ENCODE peak calls at places on chromosomes 2 and 18, in seven cellular contexts. One of them, this sample, is unnamed. For H3K4me1, the result is how much of the 10 kb centered on the place peaks cover.

GRCh38 chr2:171963198-171963597 is 36.6 kb upstream of the METAP1D start:
- DNase-seq in mesendoderm: no peak
- DNase-seq in aorta: no peak
- DNase-seq in PC-3: no peak
- DNase-seq in prostate gland: no peak
- DNase-seq in heart left ventricle: no peak
- DNase-seq in body of pancreas: no peak
- DNase-seq in this sample: no peak

GRCh38 chr2:109032229-109032800 is 43.3 kb upstream of the EDAR start:
- DNase-seq in heart left ventricle: no peak
- DNase-seq in PC-3: no peak
- DNase-seq in aorta: no peak
- DNase-seq in body of pancreas: no peak
- DNase-seq in mesendoderm: peak
- DNase-seq in prostate gland: no peak
- DNase-seq in this sample: no peak

GRCh38 chr2:409523-409922 is 121.6 kb upstream of the ALKAL2 start:
- DNase-seq in heart left ventricle: no peak
- DNase-seq in prostate gland: no peak
- DNase-seq in mesendoderm: no peak
- DNase-seq in body of pancreas: no peak
- DNase-seq in aorta: no peak
- DNase-seq in PC-3: no peak
- DNase-seq in this sample: no peak

GRCh38 chr2:60979231-60979630 is 38.3 kb upstream of the PEX13 start:
- DNase-seq in PC-3: no peak
- DNase-seq in mesendoderm: no peak
- DNase-seq in prostate gland: no peak
- DNase-seq in body of pancreas: no peak
- DNase-seq in aorta: no peak
- DNase-seq in heart left ventricle: no peak
- DNase-seq in this sample: no peak

GRCh38 chr18:46289931-46290330 is 185.7 kb downstream of the HAUS1 start:
- DNase-seq in body of pancreas: no peak
- DNase-seq in PC-3: no peak
- DNase-seq in heart left ventricle: no peak
- DNase-seq in prostate gland: no peak
- DNase-seq in aorta: no peak
- DNase-seq in mesendoderm: no peak
- DNase-seq in this sample: no peak

GRCh38 chr2:220053919-220054318 is 426.5 kb downstream of the SLC4A3 start:
- DNase-seq in PC-3: peak
- DNase-seq in body of pancreas: no peak
- DNase-seq in prostate gland: no peak
- DNase-seq in mesendoderm: peak
- DNase-seq in heart left ventricle: no peak
- DNase-seq in aorta: no peak
- DNase-seq in this sample: no peak

GRCh38 chr2:174350018-174350417 is 15.3 kb downstream of the SP9 start:
- DNase-seq in heart left ventricle: no peak
- DNase-seq in prostate gland: no peak
- DNase-seq in mesendoderm: peak
- DNase-seq in body of pancreas: no peak
- DNase-seq in PC-3: peak
- DNase-seq in aorta: no peak
- DNase-seq in this sample: no peak

GRCh38 chr18:50875966-50876536 is 2.9 kb upstream of the ME2 start:
- DNase-seq in aorta: no peak
- DNase-seq in PC-3: no peak
- DNase-seq in mesendoderm: peak
- DNase-seq in prostate gland: no peak
- DNase-seq in heart left ventricle: no peak
- DNase-seq in body of pancreas: no peak
- DNase-seq in this sample: no peak

GRCh38 chr2:233100192-233100998 is 40.3 kb downstream of the INPP5D start:
- DNase-seq in mesendoderm: peak
- DNase-seq in prostate gland: no peak
- DNase-seq in aorta: peak
- DNase-seq in heart left ventricle: no peak
- DNase-seq in body of pancreas: no peak
- DNase-seq in PC-3: no peak
- DNase-seq in this sample: no peak

GRCh38 chr2:159249955-159250723 is 36.4 kb downstream of the WDSUB1 start:
- DNase-seq in aorta: no peak
- DNase-seq in mesendoderm: no peak
- DNase-seq in body of pancreas: peak
- DNase-seq in heart left ventricle: peak
- DNase-seq in prostate gland: peak
- DNase-seq in PC-3: peak
- DNase-seq in this sample: no peak

GRCh38 chr18:76765649-76766048 is 56.7 kb upstream of the ZNF236 start:
- DNase-seq in PC-3: peak
- DNase-seq in aorta: no peak
- DNase-seq in mesendoderm: no peak
- DNase-seq in heart left ventricle: no peak
- DNase-seq in body of pancreas: no peak
- DNase-seq in prostate gland: no peak
- DNase-seq in this sample: no peak

GRCh38 chr2:196290149-196290548 is 118.8 kb upstream of the STK17B start:
- DNase-seq in PC-3: no peak
- DNase-seq in mesendoderm: no peak
- DNase-seq in prostate gland: no peak
- DNase-seq in heart left ventricle: no peak
- DNase-seq in body of pancreas: no peak
- DNase-seq in aorta: no peak
- DNase-seq in this sample: no peak

GRCh38 chr2:196287541-196287940 is 116.2 kb upstream of the STK17B start:
- DNase-seq in body of pancreas: no peak
- DNase-seq in mesendoderm: no peak
- DNase-seq in heart left ventricle: no peak
- DNase-seq in prostate gland: no peak
- DNase-seq in PC-3: no peak
- DNase-seq in aorta: no peak
- DNase-seq in this sample: no peak

GRCh38 chr2:196286821-196287220 is 115.4 kb upstream of the STK17B start:
- DNase-seq in mesendoderm: no peak
- DNase-seq in PC-3: no peak
- DNase-seq in body of pancreas: no peak
- DNase-seq in aorta: no peak
- DNase-seq in heart left ventricle: no peak
- DNase-seq in prostate gland: no peak
- DNase-seq in this sample: no peak

GRCh38 chr2:196289000-196289399 is 117.6 kb upstream of the STK17B start:
- DNase-seq in prostate gland: no peak
- DNase-seq in mesendoderm: no peak
- DNase-seq in body of pancreas: no peak
- DNase-seq in heart left ventricle: no peak
- DNase-seq in PC-3: no peak
- DNase-seq in aorta: no peak
- DNase-seq in this sample: no peak

DNA sequence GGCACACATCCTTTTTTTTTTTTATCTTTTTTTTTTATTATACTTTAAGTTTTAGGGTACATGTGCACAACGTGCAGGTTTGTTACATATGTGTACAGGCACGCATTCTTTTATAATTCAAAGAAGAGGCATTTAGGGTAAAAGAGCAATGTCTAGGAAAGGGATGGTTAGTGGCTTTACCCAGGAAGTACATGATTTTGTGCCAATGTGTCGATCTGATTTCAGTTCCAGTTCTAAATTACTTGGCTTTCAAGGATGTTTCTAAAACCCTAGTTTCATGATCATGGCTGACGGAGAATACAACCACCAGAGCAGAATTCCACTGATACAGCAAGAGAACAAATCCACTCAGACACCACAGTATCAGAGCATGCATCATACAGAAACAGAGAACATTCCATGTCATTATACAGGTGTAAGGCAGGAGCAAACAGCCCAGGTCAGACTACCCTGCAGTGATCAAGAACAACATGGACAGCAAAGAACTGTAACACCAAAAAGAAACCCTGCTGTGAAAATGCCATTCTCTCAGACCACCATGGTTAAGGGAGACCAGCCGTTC is 116.7 kb upstream of the STK17B start:
- DNase-seq in heart left ventricle: no peak
- DNase-seq in body of pancreas: no peak
- DNase-seq in prostate gland: no peak
- DNase-seq in PC-3: no peak
- DNase-seq in mesendoderm: no peak
- DNase-seq in aorta: no peak
- DNase-seq in this sample: no peak
- H3K4me1 ChIP-seq in heart left ventricle: under half
- H3K4me1 ChIP-seq in body of pancreas: under half
- H3K4me1 ChIP-seq in prostate gland: under half
- H3K4me1 ChIP-seq in PC-3: under half
- H3K4me1 ChIP-seq in mesendoderm: under half
- H3K4me1 ChIP-seq in aorta: under half
- H3K4me1 ChIP-seq in this sample: under half

DNA sequence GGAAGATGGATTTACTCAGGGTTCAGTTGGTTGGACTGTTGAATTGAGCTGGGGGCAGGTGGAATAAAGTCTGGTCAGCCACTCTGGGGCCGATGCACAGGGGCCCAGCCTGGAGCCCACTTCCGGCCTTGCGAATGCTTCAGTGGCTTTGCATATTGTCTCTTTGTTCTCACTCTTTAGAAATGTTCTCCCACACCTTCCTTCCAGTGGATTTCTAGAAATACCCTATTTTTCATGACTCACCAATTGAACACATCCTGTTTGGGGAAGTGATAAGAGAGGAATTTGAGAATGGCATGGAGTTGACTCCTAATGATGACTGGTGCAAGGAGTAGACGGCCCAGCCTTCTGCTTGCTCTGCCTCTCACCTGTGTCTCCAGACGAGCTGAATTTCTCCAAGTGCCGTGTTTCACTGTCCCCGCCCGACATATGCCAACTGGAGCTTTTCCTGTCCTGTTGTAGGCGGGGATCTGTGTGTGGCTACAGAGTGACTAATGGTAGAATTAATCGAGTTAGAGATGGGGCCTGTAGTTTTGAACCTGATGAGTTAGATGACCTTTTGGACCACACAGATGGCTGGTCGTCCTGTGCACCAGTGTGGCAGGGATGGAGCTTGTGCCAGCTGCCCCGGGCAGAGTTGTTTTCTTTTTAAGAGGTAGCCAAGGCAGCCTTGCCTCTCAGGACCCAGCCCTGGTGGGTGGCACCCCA is 28.2 kb downstream of the ASAP2 start:
- DNase-seq in PC-3: peak
- DNase-seq in aorta: no peak
- DNase-seq in mesendoderm: peak
- DNase-seq in prostate gland: no peak
- DNase-seq in heart left ventricle: no peak
- DNase-seq in body of pancreas: peak
- DNase-seq in this sample: peak
- H3K4me3 ChIP-seq in PC-3: peak
- H3K4me3 ChIP-seq in aorta: no peak
- H3K4me3 ChIP-seq in mesendoderm: no peak
- H3K4me3 ChIP-seq in prostate gland: no peak
- H3K4me3 ChIP-seq in heart left ventricle: no peak
- H3K4me3 ChIP-seq in body of pancreas: no peak
- H3K4me3 ChIP-seq in this sample: no peak

DNA sequence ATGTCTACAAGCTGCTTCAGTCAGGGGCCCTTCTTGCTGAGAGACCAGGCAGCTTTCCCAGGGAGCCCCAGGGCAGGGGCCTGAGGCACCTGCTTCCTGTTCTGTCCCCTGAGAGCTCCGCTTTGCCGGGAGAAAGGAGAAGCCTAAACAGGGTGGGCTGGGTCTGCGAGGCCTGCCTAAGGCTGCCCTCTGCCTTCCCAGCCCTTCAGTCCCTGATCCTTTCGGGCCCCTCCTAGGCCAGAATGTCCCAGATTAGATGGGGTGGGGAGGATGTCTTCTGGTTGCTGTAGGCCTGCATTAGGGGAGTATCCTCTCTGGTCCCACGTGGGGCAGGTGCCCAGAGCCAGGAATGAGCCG is 72.4 kb downstream of the TGOLN2 start:
- DNase-seq in aorta: no peak
- DNase-seq in mesendoderm: peak
- DNase-seq in prostate gland: no peak
- DNase-seq in heart left ventricle: no peak
- DNase-seq in PC-3: no peak
- DNase-seq in body of pancreas: no peak
- DNase-seq in this sample: peak
- H3K4me1 ChIP-seq in aorta: under half
- H3K4me1 ChIP-seq in mesendoderm: under half
- H3K4me1 ChIP-seq in prostate gland: under half
- H3K4me1 ChIP-seq in heart left ventricle: half or more
- H3K4me1 ChIP-seq in PC-3: under half
- H3K4me1 ChIP-seq in body of pancreas: under half
- H3K4me1 ChIP-seq in this sample: half or more

GRCh38 chr2:126655066-126655465 is 892 bp upstream of the GYPC start:
- DNase-seq in aorta: no peak
- DNase-seq in prostate gland: no peak
- DNase-seq in heart left ventricle: no peak
- DNase-seq in mesendoderm: peak
- DNase-seq in PC-3: no peak
- DNase-seq in body of pancreas: no peak
- DNase-seq in this sample: peak

GRCh38 chr2:126655500-126656310 is at the start of gene GYPC:
- DNase-seq in aorta: peak
- DNase-seq in heart left ventricle: peak
- DNase-seq in prostate gland: no peak
- DNase-seq in PC-3: no peak
- DNase-seq in mesendoderm: peak
- DNase-seq in body of pancreas: peak
- DNase-seq in this sample: peak

GRCh38 chr2:126657146-126657635 is 1.2 kb downstream of the GYPC start:
- DNase-seq in prostate gland: no peak
- DNase-seq in heart left ventricle: peak
- DNase-seq in mesendoderm: peak
- DNase-seq in PC-3: peak
- DNase-seq in aorta: peak
- DNase-seq in body of pancreas: peak
- DNase-seq in this sample: peak

GRCh38 chr2:126657636-126658315 is 1.8 kb downstream of the GYPC start:
- DNase-seq in mesendoderm: peak
- DNase-seq in PC-3: peak
- DNase-seq in heart left ventricle: peak
- DNase-seq in body of pancreas: peak
- DNase-seq in prostate gland: peak
- DNase-seq in aorta: peak
- DNase-seq in this sample: peak

DNA sequence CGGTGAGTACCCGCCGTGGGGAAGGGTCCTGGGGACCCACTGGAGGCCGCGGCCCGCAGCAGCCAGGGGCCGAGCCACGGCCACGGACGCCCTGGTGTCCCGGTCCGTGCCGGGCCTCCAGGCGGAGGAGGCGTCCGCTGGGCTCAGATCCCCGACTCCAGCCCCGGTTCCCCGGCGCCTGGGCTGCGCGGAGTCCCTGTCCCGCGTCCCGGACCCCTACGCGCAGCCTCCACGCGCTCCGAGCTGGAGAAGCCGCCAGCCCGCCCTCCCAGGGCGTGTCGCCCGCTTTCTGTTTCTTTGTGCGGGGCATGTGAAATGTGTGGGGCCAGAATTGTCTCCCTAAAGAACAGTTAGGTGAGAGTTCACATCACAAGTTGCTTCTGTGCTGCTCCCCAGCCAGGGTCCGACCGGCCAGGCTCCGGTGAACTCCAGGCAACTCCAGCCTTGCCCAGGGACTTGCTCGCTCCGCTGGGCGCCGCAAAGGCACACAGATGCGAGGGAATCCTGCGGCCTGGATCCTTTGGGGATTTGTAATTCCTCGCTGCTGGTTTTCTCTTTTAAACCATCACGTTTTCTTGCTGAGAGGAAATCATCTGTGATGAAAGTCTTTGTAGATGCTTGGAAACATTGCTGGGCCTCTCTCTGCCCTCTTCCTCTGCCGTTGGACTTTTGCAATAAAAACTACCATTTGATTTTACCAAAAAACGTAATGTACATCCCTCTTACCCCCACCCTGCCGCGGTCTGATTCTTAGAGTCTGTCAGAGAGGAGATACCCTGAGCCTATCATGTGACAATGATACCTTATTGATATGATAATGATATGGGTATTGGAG is 570 bp downstream of the GYPC start:
- DNase-seq in aorta: peak
- DNase-seq in heart left ventricle: peak
- DNase-seq in PC-3: no peak
- DNase-seq in body of pancreas: no peak
- DNase-seq in mesendoderm: peak
- DNase-seq in prostate gland: no peak
- DNase-seq in this sample: peak
- H3K4me3 ChIP-seq in aorta: peak
- H3K4me3 ChIP-seq in heart left ventricle: peak
- H3K4me3 ChIP-seq in PC-3: no peak
- H3K4me3 ChIP-seq in body of pancreas: peak
- H3K4me3 ChIP-seq in mesendoderm: peak
- H3K4me3 ChIP-seq in prostate gland: peak
- H3K4me3 ChIP-seq in this sample: peak